ENCODE peak calls at places on chromosomes 12 and 14, in nine cellular contexts. G is adrenal gland, Z is stomach, M is heart left ventricle, T is thyroid gland, U is endothelial cell of umbilical vein, X is Peyer's patch, E is spleen, O is uterus. N is an unnamed sample. For H3K4me1, the result is how much of the 10 kb centered on the place peaks cover.

GRCh38 chr14:85214471-85214870 is 315.5 kb upstream of the FLRT2 start:
- DNase-seq in G (no peak), Z (no peak), M (no peak), T (no peak), U (no peak), X (no peak), E (no peak), O (no peak), N (no peak)

GRCh38 chr14:22479132-22479531 is 109.9 kb downstream of the DAD1 start:
- DNase-seq in G (no peak), Z (no peak), M (no peak), T (no peak), U (no peak), X (no peak), E (no peak), O (no peak), N (no peak)

GRCh38 chr12:115216300-115216699 is 532.3 kb upstream of the TBX3 start:
- DNase-seq in G (no peak), Z (no peak), M (no peak), T (no peak), U (no peak), X (no peak), E (no peak), O (no peak), N (no peak)

GRCh38 chr14:50388256-50388931 is 8.3 kb downstream of the CDKL1 start:
- DNase-seq in G (peak), Z (peak), M (no peak), T (no peak), U (peak), X (no peak), E (peak), O (peak), N (peak)

GRCh38 chr14:52553002-52553670 is 500 bp downstream of the GPR137C start:
- DNase-seq in G (peak), Z (peak), M (peak), T (peak), U (peak), X (peak), E (peak), O (peak), N (peak)

GRCh38 chr12:96310067-96310466 is 90.2 kb downstream of the CDK17 start:
- DNase-seq in G (no peak), Z (no peak), M (no peak), T (no peak), U (no peak), X (no peak), E (no peak), O (no peak), N (no peak)

GRCh38 chr14:105255021-105255507 is 6.7 kb downstream of the BTBD6 start:
- DNase-seq in G (no peak), Z (no peak), M (no peak), T (no peak), U (no peak), X (no peak), E (no peak), O (no peak), N (no peak)

GRCh38 chr12:14995583-14996425 is 23.0 kb downstream of the PDE6H start:
- DNase-seq in G (no peak), Z (no peak), M (no peak), T (no peak), U (peak), X (no peak), E (no peak), O (no peak), N (no peak)

GRCh38 chr12:95318071-95318545 is 100.5 kb downstream of the VEZT start:
- DNase-seq in G (no peak), Z (no peak), M (no peak), T (no peak), U (no peak), X (no peak), E (no peak), O (no peak), N (no peak)

GRCh38 chr12:112116232-112117060 is 7.9 kb upstream of the NAA25 start:
- DNase-seq in G (peak), Z (peak), M (peak), T (peak), U (peak), X (no peak), E (peak), O (no peak), N (peak)
- TF ChIP-seq POLR2A in G (no peak), Z (no peak), M (peak), T (no peak), U (peak), X (no peak), E (no peak), O (no peak), N (no peak)

DNA sequence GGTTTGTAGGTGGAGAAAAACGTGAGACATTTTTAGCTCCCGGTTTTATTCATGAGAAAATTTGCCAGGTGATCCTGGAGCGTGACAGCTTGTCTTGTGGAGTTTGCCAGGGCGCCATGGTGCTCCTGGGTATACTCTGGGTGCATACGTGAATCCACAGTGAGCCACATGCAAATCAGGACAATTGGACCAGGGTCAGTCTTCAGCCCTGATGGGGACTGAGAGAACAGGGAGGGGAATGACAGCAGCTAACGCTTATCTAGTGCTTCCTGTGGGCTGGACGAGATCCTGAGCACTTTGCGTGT is 118.2 kb upstream of the NCOR2 start:
- DNase-seq in G (no peak), Z (no peak), M (no peak), T (peak), U (no peak), X (no peak), E (no peak), O (no peak), N (no peak)
- H3K4me1 ChIP-seq in G (half or more), Z (half or more), M (half or more), T (under half), U (half or more), X (under half), E (under half), O (under half), N (under half)

GRCh38 chr12:116713529-116713928 is 24.3 kb downstream of the SPRING1 start:
- DNase-seq in G (no peak), Z (no peak), M (no peak), T (no peak), U (no peak), X (no peak), E (no peak), O (no peak), N (no peak)
- TF ChIP-seq POLR2A in G (no peak), Z (no peak), M (no peak), T (no peak), U (no peak), X (no peak), E (no peak), O (no peak), N (no peak)

DNA sequence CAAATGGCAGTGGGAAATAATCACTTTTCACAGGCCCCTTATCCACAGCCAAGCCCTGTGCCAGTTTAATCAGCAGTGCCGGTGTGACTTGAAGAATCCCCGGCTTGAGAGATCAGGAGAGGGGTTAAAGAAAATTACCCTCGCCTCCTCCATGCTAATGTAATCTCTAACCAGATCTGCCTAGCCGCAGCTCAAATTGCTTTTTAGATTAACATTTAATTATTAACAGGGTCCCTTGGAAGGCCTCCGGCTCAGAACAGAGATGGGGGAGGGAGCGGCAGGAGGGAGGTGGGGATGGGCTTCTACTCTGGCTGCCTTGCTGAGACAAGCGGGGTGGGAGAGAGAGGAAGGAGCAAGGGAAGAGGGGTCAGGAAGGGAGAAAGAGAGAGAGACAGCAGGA is 24.0 kb downstream of the FAM222A start:
- DNase-seq in G (no peak), Z (peak), M (peak), T (no peak), U (no peak), X (no peak), E (no peak), O (no peak), N (no peak)
- H3K4me1 ChIP-seq in G (half or more), Z (under half), M (under half), T (under half), U (under half), X (under half), E (under half), O (under half), N (under half)

GRCh38 chr12:122834921-122835692 is at the start of gene HIP1R:
- DNase-seq in G (peak), Z (peak), M (no peak), T (peak), U (peak), X (peak), E (peak), O (no peak), N (peak)
- TF ChIP-seq POLR2A in G (no peak), Z (no peak), M (peak), T (peak), U (peak), X (peak), E (no peak), O (no peak), N (no peak)

N was measured in testis.